ENCODE peak calls at places on chromosomes 3 and 15, in five cellular contexts. N is H1, G is GM12878, X is HepG2, I is K562. R is an unnamed sample.

GRCh38 chr3:65024148-65024547 is 336.3 kb upstream of the ADAMTS9 start:
- DNase-seq in N (peak), G (no peak), X (no peak), I (no peak), R (peak)

GRCh38 chr3:39473452-39474125 is 6.1 kb downstream of the MOBP start:
- DNase-seq in N (no peak), G (no peak), X (no peak), I (no peak), R (peak)

GRCh38 chr15:85707519-85708338 is 87.0 kb downstream of the KLHL25 start:
- DNase-seq in N (no peak), G (no peak), X (peak), I (no peak), R (no peak)

GRCh38 chr15:66907826-66908502 is 157.4 kb upstream of the SMAD3 start:
- DNase-seq in N (no peak), G (peak), X (peak), I (no peak), R (no peak)

GRCh38 chr3:100891033-100891432 is 102.2 kb downstream of the ABI3BP start:
- DNase-seq in N (no peak), G (no peak), X (no peak), I (no peak), R (peak)

GRCh38 chr3:22176911-22177310 is 425.9 kb upstream of the ZNF385D start:
- DNase-seq in N (no peak), G (no peak), X (no peak), I (no peak), R (no peak)

GRCh38 chr15:53807500-53807899 is 48.0 kb upstream of the WDR72 start:
- DNase-seq in N (no peak), G (no peak), X (no peak), I (no peak), R (no peak)

GRCh38 chr3:165206454-165207266 is 10.5 kb upstream of the SLITRK3 start:
- DNase-seq in N (peak), G (no peak), X (peak), I (peak), R (peak)

GRCh38 chr3:129577356-129577755 is 29.1 kb downstream of the PLXND1 start:
- DNase-seq in N (no peak), G (no peak), X (no peak), I (no peak), R (no peak)

GRCh38 chr3:39376929-39377634 is 6.1 kb upstream of the SLC25A38 start:
- DNase-seq in N (no peak), G (no peak), X (no peak), I (no peak), R (peak)

GRCh38 chr15:32774022-32774421 is 56.2 kb downstream of the GREM1 start:
- DNase-seq in N (no peak), G (no peak), X (peak), I (no peak), R (no peak)

GRCh38 chr3:148330486-148330885 is 367.2 kb upstream of the AGTR1 start:
- DNase-seq in N (no peak), G (no peak), X (no peak), I (no peak), R (no peak)

GRCh38 chr3:122560680-122561079 is 3.4 kb downstream of the PARP9 start:
- DNase-seq in N (no peak), G (peak), X (peak), I (peak), R (peak)

GRCh38 chr3:60192297-60193114 is 1058.7 kb downstream of the FHIT start:
- DNase-seq in N (no peak), G (peak), X (no peak), I (peak), R (no peak)

GRCh38 chr3:128804017-128804816 is 75.2 kb upstream of the ACAD9 start:
- DNase-seq in N (no peak), G (peak), X (no peak), I (peak), R (peak)

GRCh38 chr3:74646094-74646493 is 31.6 kb upstream of the CNTN3 start:
- DNase-seq in N (no peak), G (no peak), X (no peak), I (no peak), R (no peak)

GRCh38 chr3:33131328-33132018 is 17.7 kb downstream of the CRTAP start:
- DNase-seq in N (peak), G (no peak), X (peak), I (peak), R (peak)

GRCh38 chr3:13069495-13069894 is 3.7 kb downstream of the IQSEC1 start:
- DNase-seq in N (no peak), G (peak), X (no peak), I (no peak), R (no peak)

GRCh38 chr3:54696313-54696712 is 231.5 kb downstream of the LRTM1 start:
- DNase-seq in N (no peak), G (no peak), X (peak), I (no peak), R (no peak)

GRCh38 chr3:150786791-150787190 is 23.8 kb upstream of the SIAH2 start:
- DNase-seq in N (no peak), G (no peak), X (no peak), I (peak), R (no peak)

GRCh38 chr15:74785716-74786032 is 3.8 kb downstream of the CSK start:
- DNase-seq in N (no peak), G (no peak), X (no peak), I (no peak), R (no peak)

GRCh38 chr3:9110802-9111201 is 138.6 kb downstream of the SRGAP3 start:
- DNase-seq in N (no peak), G (no peak), X (no peak), I (no peak), R (no peak)

GRCh38 chr15:68385240-68385561 is 46.8 kb downstream of the ITGA11 start:
- DNase-seq in N (peak), G (no peak), X (no peak), I (no peak), R (no peak)

GRCh38 chr3:181561130-181561529 is 150.6 kb upstream of the SOX2 start:
- DNase-seq in N (no peak), G (no peak), X (no peak), I (no peak), R (no peak)

GRCh38 chr3:30623375-30623774 is 17.0 kb downstream of the TGFBR2 start:
- DNase-seq in N (no peak), G (no peak), X (no peak), I (no peak), R (no peak)

GRCh38 chr3:55521086-55522060 is 34.3 kb upstream of the WNT5A start:
- DNase-seq in N (no peak), G (no peak), X (no peak), I (no peak), R (peak)

GRCh38 chr15:51697150-51697549 is 15.8 kb downstream of the SCG3 start:
- DNase-seq in N (no peak), G (no peak), X (no peak), I (peak), R (no peak)

GRCh38 chr3:187662848-187663407 is 7.3 kb downstream of the SST start:
- DNase-seq in N (no peak), G (no peak), X (no peak), I (no peak), R (no peak)

GRCh38 chr15:40342421-40343313 is 1.9 kb upstream of the CCDC9B start:
- DNase-seq in N (no peak), G (no peak), X (no peak), I (no peak), R (no peak)

GRCh38 chr3:5787863-5788488 is 600.5 kb downstream of the EDEM1 start:
- DNase-seq in N (no peak), G (no peak), X (no peak), I (peak), R (no peak)

GRCh38 chr3:192917508-192918274 is at the start of gene MB21D2:
- DNase-seq in N (peak), G (no peak), X (peak), I (peak), R (peak)

GRCh38 chr3:155417119-155417517 is 123.6 kb upstream of the STRIT1 start:
- DNase-seq in N (no peak), G (no peak), X (no peak), I (no peak), R (no peak)

GRCh38 chr3:52210550-52211046 is 12.6 kb downstream of the ALAS1 start:
- DNase-seq in N (no peak), G (no peak), X (peak), I (no peak), R (no peak)

GRCh38 chr15:101372960-101373525 is 78.0 kb upstream of the SNRPA1 start:
- DNase-seq in N (no peak), G (no peak), X (no peak), I (no peak), R (peak)

GRCh38 chr3:44318929-44319328 is 19.6 kb upstream of the TCAIM start:
- DNase-seq in N (peak), G (no peak), X (no peak), I (peak), R (peak)

GRCh38 chr3:52777959-52778805 is 783 bp downstream of the ITIH1 start:
- DNase-seq in N (peak), G (no peak), X (no peak), I (no peak), R (no peak)

GRCh38 chr15:70269991-70270751 is 172.5 kb upstream of the TLE3 start:
- DNase-seq in N (no peak), G (no peak), X (no peak), I (no peak), R (no peak)
- TF ChIP-seq CREB1 in N (no peak), G (no peak), X (no peak), I (no peak), R (no peak)

GRCh38 chr15:69474291-69474690 is 21.7 kb downstream of the RPLP1 start:
- DNase-seq in N (no peak), G (no peak), X (no peak), I (no peak), R (no peak)
- H2AFZ ChIP-seq in N (no peak), G (no peak), X (no peak), I (no peak), R (no peak)

GRCh38 chr3:147002721-147003120 is 397.6 kb upstream of the PLSCR5 start:
- DNase-seq in N (no peak), G (no peak), X (no peak), I (no peak), R (no peak)
- TF ChIP-seq CREB1 in N (no peak), G (no peak), X (no peak), I (no peak), R (no peak)

GRCh38 chr3:120090422-120090821 is 3.8 kb downstream of the GSK3B start:
- DNase-seq in N (no peak), G (no peak), X (no peak), I (no peak), R (no peak)

GRCh38 chr3:120094776-120095225 is 554 bp upstream of the GSK3B start:
- DNase-seq in N (no peak), G (peak), X (peak), I (peak), R (peak)

GRCh38 chr3:120093923-120094775 is at the start of gene GSK3B:
- DNase-seq in N (peak), G (no peak), X (peak), I (no peak), R (no peak)

GRCh38 chr3:120093119-120093922 is 926 bp downstream of the GSK3B start:
- DNase-seq in N (no peak), G (no peak), X (no peak), I (peak), R (peak)

DNA sequence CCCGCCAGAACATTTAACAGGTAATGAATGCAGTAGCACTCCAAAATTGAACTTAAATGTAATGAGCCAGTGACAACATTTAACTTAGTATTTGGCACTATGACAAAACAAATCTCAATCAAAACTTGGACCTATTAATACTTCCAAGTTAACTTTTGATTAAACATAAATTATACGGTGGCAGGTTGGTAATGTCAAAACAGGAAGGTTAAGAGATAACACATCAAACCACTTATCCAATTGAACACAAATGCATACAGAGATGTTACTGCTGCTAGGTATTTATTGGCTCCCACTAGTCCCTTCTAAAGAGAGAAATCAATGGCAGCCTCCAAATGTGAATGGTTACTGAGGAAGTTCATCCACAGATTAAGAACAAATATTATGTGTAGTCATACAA is 1.8 kb downstream of the GSK3B start:
- DNase-seq in N (no peak), G (no peak), X (no peak), I (no peak), R (no peak)
- H2AFZ ChIP-seq in N (no peak), G (no peak), X (no peak), I (no peak), R (no peak)

GRCh38 chr3:98242155-98242554 is 21.9 kb upstream of the OR5H6 start:
- DNase-seq in N (no peak), G (no peak), X (no peak), I (no peak), R (peak)
- TF ChIP-seq CREB1 in N (no peak), G (no peak), X (no peak), I (no peak), R (no peak)